ENCODE peak calls at places on chromosomes 16 and 17, in four cellular contexts. P is hepatocyte, N is IMR-90, K is OCI-LY7. E is an unnamed sample.

GRCh38 chr16:69115361-69115760 is 9.9 kb downstream of the HAS3 start:
- DNase-seq in P (no peak), N (no peak), K (no peak), E (no peak)

GRCh38 chr17:72470338-72471133 is 349.7 kb downstream of the SOX9 start:
- DNase-seq in P (no peak), N (no peak), K (no peak), E (no peak)

GRCh38 chr17:48645639-48646182 is 19.6 kb upstream of the HOXB9 start:
- DNase-seq in P (no peak), N (no peak), K (no peak), E (no peak)

GRCh38 chr17:31067699-31068184 is 27.0 kb upstream of the NF1 start:
- DNase-seq in P (peak; percentile 46), N (peak; percentile 88), K (no peak), E (no peak)

GRCh38 chr17:74757502-74757901 is 9.1 kb downstream of the NHERF1 start:
- DNase-seq in P (no peak), N (no peak), K (no peak), E (no peak)

GRCh38 chr16:53285236-53285635 is 149.0 kb upstream of the RBL2 start:
- DNase-seq in P (no peak), N (no peak), K (no peak), E (no peak)

GRCh38 chr16:1771864-1772361 is 570 bp upstream of the NME3 start:
- DNase-seq in P (no peak), N (no peak), K (peak; percentile 55), E (no peak)

GRCh38 chr16:80341242-80341641 is 199.6 kb upstream of the DYNLRB2 start:
- DNase-seq in P (peak; percentile 19), N (no peak), K (no peak), E (no peak)

GRCh38 chr17:76202516-76202915 is 37.8 kb downstream of the RNF157 start:
- DNase-seq in P (no peak), N (peak; percentile 9), K (no peak), E (no peak)

GRCh38 chr16:49441366-49441780 is 67.8 kb downstream of the C16orf78 start:
- DNase-seq in P (peak; percentile 39), N (no peak), K (peak; percentile 95), E (peak; percentile 97)

GRCh38 chr17:3888343-3889171 is 4.3 kb downstream of the CAMKK1 start:
- DNase-seq in P (peak; percentile 72), N (peak; percentile 94), K (no peak), E (peak; percentile 24)

GRCh38 chr16:30740364-30741251 is 7.6 kb upstream of the PHKG2 start:
- DNase-seq in P (peak; percentile 87), N (peak; percentile 55), K (no peak), E (no peak)

GRCh38 chr16:35629001-35629400 is 2169.6 kb downstream of the TP53TG3F start:
- DNase-seq in P (no peak), N (no peak), K (no peak), E (no peak)

GRCh38 chr17:65824901-65825300 is 263.5 kb upstream of the AXIN2 start:
- DNase-seq in P (no peak), N (no peak), K (no peak), E (no peak)

GRCh38 chr16:78748471-78748929 is 649.0 kb downstream of the WWOX start:
- DNase-seq in P (no peak), N (no peak), K (no peak), E (no peak)

GRCh38 chr17:68318103-68318991 is 27.1 kb downstream of the ARSG start:
- DNase-seq in P (peak; percentile 47), N (peak; percentile 65), K (no peak), E (no peak)

GRCh38 chr17:63701477-63702222 is 1.7 kb upstream of the LIMD2 start:
- DNase-seq in P (no peak), N (no peak), K (peak; percentile 78), E (peak; percentile 64)

GRCh38 chr16:70410736-70411135 is 28.2 kb downstream of the ST3GAL2 start:
- DNase-seq in P (no peak), N (no peak), K (no peak), E (no peak)

GRCh38 chr16:85963746-85964370 is 64.9 kb downstream of the IRF8 start:
- DNase-seq in P (peak; percentile 33), N (no peak), K (no peak), E (no peak)

GRCh38 chr16:11328172-11329079 is 16.8 kb upstream of the RMI2 start:
- DNase-seq in P (peak; percentile 78), N (peak; percentile 97), K (peak; percentile 98), E (peak; percentile 73)

DNA sequence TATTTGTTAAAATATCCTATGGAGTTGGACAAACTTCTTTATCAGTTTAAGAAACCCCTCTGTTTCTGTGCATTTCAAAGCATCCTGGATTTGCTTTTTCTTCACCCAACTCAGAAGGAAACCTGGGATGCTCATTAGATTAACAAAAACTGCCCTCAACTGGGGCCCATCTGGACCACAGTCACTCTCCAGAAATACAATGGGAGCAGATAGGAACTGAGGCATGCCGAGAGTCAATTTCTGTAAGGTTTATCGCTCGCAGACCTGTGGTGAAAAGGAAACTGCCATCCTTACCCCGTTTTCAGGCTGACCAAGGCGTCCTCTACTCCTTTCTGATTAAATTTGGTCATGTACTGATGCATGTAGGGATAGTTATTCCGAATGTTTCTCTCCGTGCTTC is 360.3 kb downstream of the GRIN2A start:
- DNase-seq in P (no peak), N (no peak), K (no peak), E (no peak)
- H2AFZ ChIP-seq in P (no peak overlapping the region), N (no peak overlapping the region), K (no peak overlapping the region), E (no peak overlapping the region)

DNA sequence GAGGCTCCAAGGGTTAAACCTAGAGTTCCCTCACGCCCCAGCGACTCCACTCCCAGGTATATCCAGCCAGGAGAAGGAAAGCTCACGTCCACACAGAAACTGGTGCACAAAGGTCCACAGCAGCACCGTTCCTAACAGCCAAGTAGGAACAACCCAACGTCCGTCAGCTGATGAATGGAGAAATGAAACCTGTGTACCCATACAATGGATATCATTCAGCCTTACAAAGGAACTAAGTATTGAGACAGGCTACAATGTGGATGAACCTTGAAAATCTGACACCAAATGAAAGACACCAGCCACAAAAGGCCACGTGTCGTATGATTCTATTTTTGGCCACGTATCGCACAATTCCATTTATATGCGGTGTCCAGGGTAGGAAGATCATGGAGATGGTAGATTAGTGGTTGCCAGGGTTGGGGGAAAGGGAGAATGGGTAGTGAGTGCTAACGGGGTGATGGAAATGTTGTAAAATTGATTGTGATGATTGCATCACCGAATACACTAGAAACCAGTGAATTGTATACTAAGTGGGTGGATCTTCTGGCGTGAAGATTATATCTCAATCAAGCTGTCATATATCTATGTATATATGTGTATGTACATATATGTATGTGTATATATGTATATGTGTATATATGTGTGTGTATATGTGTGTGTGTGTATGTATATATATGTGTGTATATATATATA is 30.1 kb downstream of the NLRC3 start:
- DNase-seq in P (no peak), N (no peak), K (no peak), E (no peak)
- H4K20me1 ChIP-seq in P (no peaks in the 10 kb centered on the region), N (peaks cover 2% of the 10 kb centered on the region), K (no peaks in the 10 kb centered on the region), E (no peaks in the 10 kb centered on the region)

DNA sequence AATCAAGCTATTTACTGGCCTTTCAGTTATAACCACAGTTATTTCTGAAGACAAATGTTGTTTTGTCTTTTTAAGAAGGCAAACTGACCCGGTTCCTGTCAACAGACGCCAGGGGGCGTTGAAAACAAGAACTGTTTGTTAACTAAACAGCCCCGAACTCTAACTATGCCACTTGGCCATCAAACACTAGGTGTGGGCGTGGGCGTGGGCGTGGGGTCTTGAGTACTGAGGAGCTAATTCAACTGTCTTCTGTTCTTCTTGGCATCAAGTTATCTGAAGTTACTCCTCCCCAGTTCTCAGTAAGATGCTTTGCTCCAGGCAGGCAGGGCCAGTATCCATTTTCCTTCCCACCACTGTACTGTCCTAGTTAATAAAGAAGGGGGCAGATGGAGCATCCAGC is 63.3 kb upstream of the MTMR4 start:
- DNase-seq in P (peak; percentile 53), N (peak; percentile 36), K (peak; percentile 79), E (peak; percentile 48)
- H2AFZ ChIP-seq in P (no peak overlapping the region), N (no peak overlapping the region), K (peak overlapping the region; percentile 39), E (no peak overlapping the region)

GRCh38 chr17:38533241-38533640 is 72.5 kb downstream of the SRCIN1 start:
- DNase-seq in P (no peak), N (no peak), K (no peak), E (no peak)
- H4K20me1 ChIP-seq in P (no peaks in the 10 kb centered on the region), N (no peaks in the 10 kb centered on the region), K (no peaks in the 10 kb centered on the region), E (no peaks in the 10 kb centered on the region)

DNA sequence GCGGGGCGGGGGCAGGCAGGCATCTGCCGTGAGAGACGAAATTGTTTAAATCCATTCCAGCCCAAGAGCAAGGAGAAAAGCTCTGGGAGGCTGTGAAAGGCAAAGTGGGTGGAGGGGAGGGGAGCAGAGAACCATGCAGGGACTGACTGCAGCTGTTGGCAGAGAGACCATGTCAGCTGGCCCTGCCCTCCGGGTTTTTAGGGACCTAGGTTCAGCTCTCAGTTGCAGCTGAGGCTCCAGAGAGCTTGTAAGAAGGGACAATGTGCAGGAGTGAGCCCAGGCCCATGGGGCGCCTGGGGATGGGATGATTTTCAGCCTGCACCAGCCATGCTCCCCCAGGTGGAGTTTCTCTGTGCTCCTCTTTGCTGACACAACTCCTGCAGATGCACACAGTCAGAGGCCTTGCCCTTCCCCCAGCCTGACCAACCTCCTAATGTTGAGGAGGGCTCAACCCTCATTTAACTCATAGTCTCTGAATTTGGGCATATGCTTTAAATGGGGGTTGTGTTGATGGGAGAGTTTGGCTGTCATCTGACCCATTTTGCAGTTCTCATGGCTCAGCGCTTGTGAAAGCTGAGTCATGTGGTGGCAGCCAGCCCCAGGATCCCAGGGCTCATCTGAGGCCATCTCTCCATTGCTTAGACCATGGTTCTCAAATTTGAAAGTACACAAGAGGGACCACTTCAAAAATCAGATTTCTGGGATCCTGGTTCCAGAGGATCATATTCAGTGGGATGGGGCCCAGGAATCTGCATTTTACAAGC is 70.8 kb downstream of the PLXDC1 start:
- DNase-seq in P (no peak), N (peak; percentile 52), K (no peak), E (no peak)
- H2AFZ ChIP-seq in P (no peak overlapping the region), N (peak overlapping the region; percentile 65), K (no peak overlapping the region), E (no peak overlapping the region)

DNA sequence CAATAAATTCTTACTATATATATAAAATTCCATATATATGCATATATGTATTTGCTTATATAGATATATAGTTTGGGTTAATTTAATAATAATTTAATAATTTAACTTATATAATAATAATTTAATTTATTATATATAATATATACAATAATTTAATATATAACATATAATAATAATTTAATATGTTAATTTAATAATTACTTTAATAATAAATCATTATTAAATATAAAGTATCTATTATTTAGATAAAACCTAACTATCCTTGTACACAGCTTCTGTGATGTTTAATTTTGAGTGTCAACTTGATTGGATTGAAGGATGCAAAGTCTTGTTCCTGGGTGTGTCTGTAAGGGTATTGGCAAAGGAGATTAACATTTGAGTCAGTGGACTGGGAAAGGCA is 40.6 kb upstream of the CDH13 start:
- DNase-seq in P (no peak), N (no peak), K (no peak), E (no peak)
- H4K20me1 ChIP-seq in P (no peaks in the 10 kb centered on the region), N (no peaks in the 10 kb centered on the region), K (no peaks in the 10 kb centered on the region), E (no peaks in the 10 kb centered on the region)

DNA sequence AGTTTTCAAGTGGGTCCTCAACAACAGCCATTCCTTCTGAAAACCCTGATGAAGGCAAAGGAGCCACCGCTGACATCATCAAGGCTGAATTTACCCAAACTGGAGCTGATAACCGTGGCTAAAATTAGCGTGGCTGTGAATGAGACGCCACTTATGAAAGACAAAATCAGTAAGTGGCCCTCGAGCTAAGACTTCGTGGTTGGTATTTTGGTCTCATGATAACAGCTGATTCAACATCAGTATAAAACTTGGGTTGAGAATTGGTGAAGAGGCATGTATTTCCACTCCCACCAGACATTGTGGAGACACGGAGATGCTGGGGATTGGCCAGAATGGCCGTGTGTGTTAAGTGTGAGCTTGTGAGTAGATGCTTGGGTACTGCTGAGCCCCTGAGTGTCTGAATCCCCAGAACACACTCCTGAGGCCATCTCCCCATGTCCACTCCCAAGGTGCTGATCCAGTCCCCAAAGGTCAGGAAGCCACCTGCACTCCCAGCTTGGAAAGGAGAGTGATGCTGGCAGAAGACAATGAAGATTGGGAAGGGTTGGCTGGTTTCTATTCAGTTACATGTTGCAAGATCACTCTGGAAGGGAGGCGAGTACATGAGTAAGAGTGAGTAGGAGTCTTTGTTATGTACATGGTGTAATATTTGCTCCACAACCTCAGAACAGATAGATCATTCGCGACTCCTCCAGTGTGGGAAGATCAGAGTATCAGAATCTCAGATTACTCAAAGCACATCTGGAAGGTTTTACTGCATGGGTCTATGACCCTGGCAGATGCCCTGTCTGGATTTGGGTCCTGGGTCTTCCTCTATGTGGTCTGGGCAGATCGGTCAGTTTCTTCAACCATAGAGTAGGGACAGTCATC is 207.7 kb downstream of the HS3ST3A1 start:
- DNase-seq in P (no peak), N (peak; percentile 94), K (no peak), E (no peak)
- H2AFZ ChIP-seq in P (no peak overlapping the region), N (no peak overlapping the region), K (no peak overlapping the region), E (no peak overlapping the region)